ENCODE peak calls at places on chromosomes 1 and 21, in four cellular contexts. H, Z, R and F are unnamed samples.

GRCh38 chr1:109040627-109041613 is 982 bp downstream of the WDR47 start:
- DNase-seq in R (peak), Z (peak), H (peak), F (no peak)

GRCh38 chr1:196160066-196160795 is 448.0 kb downstream of the KCNT2 start:
- DNase-seq in H (no peak), Z (no peak), R (no peak), F (no peak)

GRCh38 chr1:223331929-223332328 is 32.0 kb downstream of the SUSD4 start:
- DNase-seq in H (no peak), R (no peak), Z (no peak), F (peak)

GRCh38 chr21:41701749-41702148 is 65.1 kb downstream of the RIPK4 start:
- DNase-seq in H (no peak), R (no peak), Z (no peak), F (no peak)

GRCh38 chr1:185440877-185441276 is 123.8 kb upstream of the IVNS1ABP start:
- DNase-seq in Z (no peak), R (no peak), H (no peak), F (no peak)

GRCh38 chr1:236568285-236568894 is 35.9 kb downstream of the HEATR1 start:
- DNase-seq in Z (no peak), H (no peak), R (no peak), F (no peak)

GRCh38 chr1:22291926-22292788 is 149.3 kb upstream of the WNT4 start:
- DNase-seq in Z (no peak), H (no peak), R (no peak), F (no peak)

GRCh38 chr1:31861346-31861745 is 45.5 kb upstream of the SPOCD1 start:
- DNase-seq in H (no peak), R (no peak), Z (no peak), F (no peak)

GRCh38 chr1:26254404-26254803 is 20.4 kb downstream of the CEP85 start:
- DNase-seq in Z (no peak), R (no peak), H (no peak), F (no peak)

GRCh38 chr1:94883688-94884087 is 43.2 kb downstream of the CNN3 start:
- DNase-seq in H (no peak), Z (no peak), R (no peak), F (peak)

GRCh38 chr1:21058035-21058793 is 118.5 kb downstream of the EIF4G3 start:
- DNase-seq in Z (no peak), H (no peak), R (no peak), F (no peak)

GRCh38 chr1:223123238-223123976 is 19.6 kb downstream of the TLR5 start:
- DNase-seq in H (peak), Z (peak), R (peak), F (peak)

GRCh38 chr1:61160526-61160925 is 78.2 kb downstream of the NFIA start:
- DNase-seq in Z (no peak), R (no peak), H (no peak), F (no peak)

GRCh38 chr1:116754203-116754977 is at the start of gene CD2:
- DNase-seq in Z (peak), R (no peak), H (peak), F (no peak)

GRCh38 chr1:66373072-66373685 is 160.8 kb upstream of the SGIP1 start:
- DNase-seq in Z (no peak), R (no peak), H (peak), F (no peak)

GRCh38 chr1:7922301-7922700 is 18.3 kb downstream of the TNFRSF9 start:
- DNase-seq in R (no peak), Z (no peak), H (no peak), F (no peak)

GRCh38 chr1:10178602-10179407 is 31.6 kb upstream of the KIF1B start:
- DNase-seq in R (no peak), H (no peak), Z (no peak), F (no peak)